ENCODE peak calls at places on chromosome 11, in ten cellular contexts. W, D, K, H, R, E, T, B, M and F are unnamed samples.

GRCh38 chr11:130096823-130097222 is 27.1 kb downstream of the APLP2 start:
- DNase-seq in D (no peak), R (no peak), H (no peak), K (no peak), E (no peak), B (no peak), W (no peak), T (no peak), M (no peak), F (no peak)

GRCh38 chr11:47413908-47414684 is 5.7 kb downstream of the SLC39A13 start:
- DNase-seq in E (peak; percentile 78), K (peak; percentile 82), T (no peak), H (no peak), D (peak; percentile 81), B (no peak), R (no peak), W (no peak), M (no peak), F (no peak)

GRCh38 chr11:77069969-77070582 is 3.3 kb downstream of the CAPN5 start:
- DNase-seq in H (no peak), K (no peak), E (no peak), M (peak; percentile 24), W (no peak), D (no peak), B (no peak), R (no peak), T (no peak), F (no peak)

GRCh38 chr11:19156892-19157291 is 39.9 kb downstream of the ZDHHC13 start:
- DNase-seq in D (no peak), R (no peak), E (no peak), W (no peak), M (no peak), B (no peak), H (no peak), K (no peak), T (no peak), F (no peak)

GRCh38 chr11:33375688-33376311 is 118.6 kb downstream of the HIPK3 start:
- DNase-seq in M (no peak), D (no peak), E (peak; percentile 41), B (peak; percentile 46), T (no peak), R (no peak), W (no peak), K (peak; percentile 59), H (peak; percentile 80), F (no peak)

GRCh38 chr11:77865805-77866204 is 44.9 kb downstream of the AAMDC start:
- DNase-seq in R (no peak), D (no peak), K (peak; percentile 31), M (no peak), T (no peak), E (no peak), B (no peak), H (no peak), W (no peak), F (no peak)

GRCh38 chr11:120220747-120221037 is 9.9 kb downstream of the OAF start:
- DNase-seq in M (no peak), K (no peak), R (no peak), E (no peak), T (no peak), W (no peak), D (no peak), H (no peak), B (no peak), F (no peak)

GRCh38 chr11:107851704-107852315 is 6.8 kb downstream of the SLC35F2 start:
- DNase-seq in D (no peak), M (no peak), B (no peak), E (no peak), R (no peak), T (no peak), K (no peak), W (no peak), H (no peak), F (no peak)

GRCh38 chr11:111937859-111938258 is 716 bp downstream of the DIXDC1 start:
- DNase-seq in W (no peak), E (no peak), K (no peak), D (no peak), T (no peak), M (no peak), B (no peak), R (no peak), H (no peak), F (no peak)

GRCh38 chr11:1158681-1159525 is 1.1 kb downstream of the MUC5AC start:
- DNase-seq in D (no peak), M (peak; percentile 42), T (no peak), H (no peak), B (no peak), K (no peak), E (no peak), R (no peak), W (no peak), F (no peak)

GRCh38 chr11:107116358-107116757 is 98.1 kb upstream of the GUCY1A2 start:
- DNase-seq in K (peak; percentile 11), R (no peak), E (no peak), D (no peak), B (no peak), T (no peak), M (no peak), H (no peak), W (no peak), F (no peak)

GRCh38 chr11:65095427-65095826 is 587 bp upstream of the VPS51 start:
- DNase-seq in W (no peak), T (no peak), B (no peak), D (no peak), M (no peak), E (no peak), R (no peak), H (no peak), K (no peak), F (no peak)

GRCh38 chr11:123301696-123302400 is 106.8 kb upstream of the CLMP start:
- DNase-seq in K (peak; percentile 61), M (peak; percentile 63), E (peak; percentile 37), D (peak; percentile 69), H (no peak), B (peak; percentile 87), W (peak; percentile 66), R (peak; percentile 10), T (peak; percentile 43), F (peak; percentile 30)